ENCODE peak calls at places on chromosomes 11 and 22, in eight cellular contexts. One of them, this sample, is unnamed.

GRCh38 chr11:130827697-130828377 is 88.4 kb downstream of the SNX19 start:
- DNase-seq in posterior vena cava: peak
- DNase-seq in stimulated activated naive CD8-positive, alpha-beta T cell treated with anti-CD3 and anti-CD28 coated beads, Interleukin-15, Interleukin-2, amounts not matched to agents 100 U/mL and 50 U/mL, for 24 hours: peak
- DNase-seq in AG08395: peak
- DNase-seq in HFFc6: peak
- DNase-seq in stimulated activated CD4-positive, alpha-beta T cell treated with anti-CD3 and anti-CD28 coated beads, Interleukin-2, amount 100 ng/mL, for 24 hours: peak
- DNase-seq in T-helper 9 cell: no peak
- DNase-seq in nephron progenitor cell: peak
- DNase-seq in this sample: peak

GRCh38 chr11:4125141-4125540 is 30.5 kb downstream of the RRM1 start:
- DNase-seq in AG08395: no peak
- DNase-seq in T-helper 9 cell: no peak
- DNase-seq in nephron progenitor cell: no peak
- DNase-seq in stimulated activated CD4-positive, alpha-beta T cell treated with anti-CD3 and anti-CD28 coated beads, Interleukin-2, amount 100 ng/mL, for 24 hours: no peak
- DNase-seq in HFFc6: peak
- DNase-seq in posterior vena cava: no peak
- DNase-seq in stimulated activated naive CD8-positive, alpha-beta T cell treated with anti-CD3 and anti-CD28 coated beads, Interleukin-15, Interleukin-2, amounts not matched to agents 100 U/mL and 50 U/mL, for 24 hours: no peak
- DNase-seq in this sample: no peak

GRCh38 chr11:33257897-33258630 is 883 bp downstream of the HIPK3 start:
- DNase-seq in stimulated activated naive CD8-positive, alpha-beta T cell treated with anti-CD3 and anti-CD28 coated beads, Interleukin-15, Interleukin-2, amounts not matched to agents 100 U/mL and 50 U/mL, for 24 hours: peak
- DNase-seq in nephron progenitor cell: peak
- DNase-seq in posterior vena cava: peak
- DNase-seq in AG08395: peak
- DNase-seq in HFFc6: peak
- DNase-seq in T-helper 9 cell: peak
- DNase-seq in stimulated activated CD4-positive, alpha-beta T cell treated with anti-CD3 and anti-CD28 coated beads, Interleukin-2, amount 100 ng/mL, for 24 hours: peak
- DNase-seq in this sample: peak

GRCh38 chr22:46296257-46297150 is at the start of gene GTSE1:
- DNase-seq in nephron progenitor cell: peak
- DNase-seq in HFFc6: peak
- DNase-seq in stimulated activated CD4-positive, alpha-beta T cell treated with anti-CD3 and anti-CD28 coated beads, Interleukin-2, amount 100 ng/mL, for 24 hours: peak
- DNase-seq in T-helper 9 cell: peak
- DNase-seq in stimulated activated naive CD8-positive, alpha-beta T cell treated with anti-CD3 and anti-CD28 coated beads, Interleukin-15, Interleukin-2, amounts not matched to agents 100 U/mL and 50 U/mL, for 24 hours: peak
- DNase-seq in posterior vena cava: peak
- DNase-seq in AG08395: peak
- DNase-seq in this sample: peak

GRCh38 chr11:86062719-86063118 is 6.2 kb downstream of the PICALM start:
- DNase-seq in stimulated activated CD4-positive, alpha-beta T cell treated with anti-CD3 and anti-CD28 coated beads, Interleukin-2, amount 100 ng/mL, for 24 hours: no peak
- DNase-seq in T-helper 9 cell: no peak
- DNase-seq in nephron progenitor cell: no peak
- DNase-seq in posterior vena cava: no peak
- DNase-seq in stimulated activated naive CD8-positive, alpha-beta T cell treated with anti-CD3 and anti-CD28 coated beads, Interleukin-15, Interleukin-2, amounts not matched to agents 100 U/mL and 50 U/mL, for 24 hours: no peak
- DNase-seq in HFFc6: no peak
- DNase-seq in AG08395: no peak
- DNase-seq in this sample: no peak

GRCh38 chr11:61327669-61328071 is 5.2 kb downstream of the DDB1 start:
- DNase-seq in stimulated activated naive CD8-positive, alpha-beta T cell treated with anti-CD3 and anti-CD28 coated beads, Interleukin-15, Interleukin-2, amounts not matched to agents 100 U/mL and 50 U/mL, for 24 hours: no peak
- DNase-seq in T-helper 9 cell: no peak
- DNase-seq in stimulated activated CD4-positive, alpha-beta T cell treated with anti-CD3 and anti-CD28 coated beads, Interleukin-2, amount 100 ng/mL, for 24 hours: no peak
- DNase-seq in nephron progenitor cell: no peak
- DNase-seq in AG08395: no peak
- DNase-seq in posterior vena cava: no peak
- DNase-seq in HFFc6: peak
- DNase-seq in this sample: no peak

GRCh38 chr11:10885703-10886363 is 28.0 kb upstream of the ZBED5 start:
- DNase-seq in stimulated activated CD4-positive, alpha-beta T cell treated with anti-CD3 and anti-CD28 coated beads, Interleukin-2, amount 100 ng/mL, for 24 hours: no peak
- DNase-seq in posterior vena cava: no peak
- DNase-seq in AG08395: peak
- DNase-seq in stimulated activated naive CD8-positive, alpha-beta T cell treated with anti-CD3 and anti-CD28 coated beads, Interleukin-15, Interleukin-2, amounts not matched to agents 100 U/mL and 50 U/mL, for 24 hours: no peak
- DNase-seq in T-helper 9 cell: no peak
- DNase-seq in nephron progenitor cell: no peak
- DNase-seq in HFFc6: no peak
- DNase-seq in this sample: no peak

GRCh38 chr22:36415415-36416168 is 27.8 kb upstream of the MYH9 start:
- DNase-seq in nephron progenitor cell: no peak
- DNase-seq in stimulated activated CD4-positive, alpha-beta T cell treated with anti-CD3 and anti-CD28 coated beads, Interleukin-2, amount 100 ng/mL, for 24 hours: no peak
- DNase-seq in T-helper 9 cell: no peak
- DNase-seq in HFFc6: peak
- DNase-seq in stimulated activated naive CD8-positive, alpha-beta T cell treated with anti-CD3 and anti-CD28 coated beads, Interleukin-15, Interleukin-2, amounts not matched to agents 100 U/mL and 50 U/mL, for 24 hours: no peak
- DNase-seq in posterior vena cava: no peak
- DNase-seq in AG08395: no peak
- DNase-seq in this sample: no peak

GRCh38 chr11:14308114-14308896 is 50.7 kb downstream of the RRAS2 start:
- DNase-seq in HFFc6: peak
- DNase-seq in nephron progenitor cell: no peak
- DNase-seq in AG08395: peak
- DNase-seq in posterior vena cava: no peak
- DNase-seq in stimulated activated naive CD8-positive, alpha-beta T cell treated with anti-CD3 and anti-CD28 coated beads, Interleukin-15, Interleukin-2, amounts not matched to agents 100 U/mL and 50 U/mL, for 24 hours: no peak
- DNase-seq in T-helper 9 cell: no peak
- DNase-seq in stimulated activated CD4-positive, alpha-beta T cell treated with anti-CD3 and anti-CD28 coated beads, Interleukin-2, amount 100 ng/mL, for 24 hours: no peak
- DNase-seq in this sample: no peak

GRCh38 chr11:43868852-43869567 is 11.6 kb upstream of the ALKBH3 start:
- DNase-seq in nephron progenitor cell: no peak
- DNase-seq in T-helper 9 cell: no peak
- DNase-seq in stimulated activated CD4-positive, alpha-beta T cell treated with anti-CD3 and anti-CD28 coated beads, Interleukin-2, amount 100 ng/mL, for 24 hours: peak
- DNase-seq in HFFc6: peak
- DNase-seq in stimulated activated naive CD8-positive, alpha-beta T cell treated with anti-CD3 and anti-CD28 coated beads, Interleukin-15, Interleukin-2, amounts not matched to agents 100 U/mL and 50 U/mL, for 24 hours: peak
- DNase-seq in AG08395: peak
- DNase-seq in posterior vena cava: no peak
- DNase-seq in this sample: no peak

GRCh38 chr11:1820463-1821325 is 14.1 kb upstream of the SYT8 start:
- DNase-seq in T-helper 9 cell: no peak
- DNase-seq in posterior vena cava: peak
- DNase-seq in AG08395: peak
- DNase-seq in nephron progenitor cell: no peak
- DNase-seq in stimulated activated naive CD8-positive, alpha-beta T cell treated with anti-CD3 and anti-CD28 coated beads, Interleukin-15, Interleukin-2, amounts not matched to agents 100 U/mL and 50 U/mL, for 24 hours: no peak
- DNase-seq in HFFc6: peak
- DNase-seq in stimulated activated CD4-positive, alpha-beta T cell treated with anti-CD3 and anti-CD28 coated beads, Interleukin-2, amount 100 ng/mL, for 24 hours: no peak
- DNase-seq in this sample: no peak

GRCh38 chr11:78380615-78381029 is 37.0 kb downstream of the GAB2 start:
- DNase-seq in AG08395: peak
- DNase-seq in HFFc6: peak
- DNase-seq in stimulated activated CD4-positive, alpha-beta T cell treated with anti-CD3 and anti-CD28 coated beads, Interleukin-2, amount 100 ng/mL, for 24 hours: no peak
- DNase-seq in T-helper 9 cell: no peak
- DNase-seq in posterior vena cava: no peak
- DNase-seq in stimulated activated naive CD8-positive, alpha-beta T cell treated with anti-CD3 and anti-CD28 coated beads, Interleukin-15, Interleukin-2, amounts not matched to agents 100 U/mL and 50 U/mL, for 24 hours: no peak
- DNase-seq in nephron progenitor cell: no peak
- DNase-seq in this sample: no peak

GRCh38 chr11:64803163-64803845 is at the start of gene MAP4K2:
- DNase-seq in stimulated activated naive CD8-positive, alpha-beta T cell treated with anti-CD3 and anti-CD28 coated beads, Interleukin-15, Interleukin-2, amounts not matched to agents 100 U/mL and 50 U/mL, for 24 hours: peak
- DNase-seq in AG08395: peak
- DNase-seq in nephron progenitor cell: peak
- DNase-seq in posterior vena cava: peak
- DNase-seq in stimulated activated CD4-positive, alpha-beta T cell treated with anti-CD3 and anti-CD28 coated beads, Interleukin-2, amount 100 ng/mL, for 24 hours: peak
- DNase-seq in HFFc6: peak
- DNase-seq in T-helper 9 cell: peak
- DNase-seq in this sample: peak

GRCh38 chr22:29071261-29072045 is 1.4 kb upstream of the KREMEN1 start:
- DNase-seq in posterior vena cava: no peak
- DNase-seq in AG08395: no peak
- DNase-seq in HFFc6: no peak
- DNase-seq in nephron progenitor cell: peak
- DNase-seq in stimulated activated CD4-positive, alpha-beta T cell treated with anti-CD3 and anti-CD28 coated beads, Interleukin-2, amount 100 ng/mL, for 24 hours: peak
- DNase-seq in T-helper 9 cell: no peak
- DNase-seq in stimulated activated naive CD8-positive, alpha-beta T cell treated with anti-CD3 and anti-CD28 coated beads, Interleukin-15, Interleukin-2, amounts not matched to agents 100 U/mL and 50 U/mL, for 24 hours: peak
- DNase-seq in this sample: peak

GRCh38 chr11:8671242-8671641 is 11.2 kb downstream of the TRIM66 start:
- DNase-seq in nephron progenitor cell: peak
- DNase-seq in stimulated activated naive CD8-positive, alpha-beta T cell treated with anti-CD3 and anti-CD28 coated beads, Interleukin-15, Interleukin-2, amounts not matched to agents 100 U/mL and 50 U/mL, for 24 hours: no peak
- DNase-seq in posterior vena cava: no peak
- DNase-seq in AG08395: peak
- DNase-seq in HFFc6: peak
- DNase-seq in T-helper 9 cell: no peak
- DNase-seq in stimulated activated CD4-positive, alpha-beta T cell treated with anti-CD3 and anti-CD28 coated beads, Interleukin-2, amount 100 ng/mL, for 24 hours: no peak
- DNase-seq in this sample: no peak

GRCh38 chr11:12502041-12502440 is 124.7 kb downstream of the PARVA start:
- DNase-seq in stimulated activated CD4-positive, alpha-beta T cell treated with anti-CD3 and anti-CD28 coated beads, Interleukin-2, amount 100 ng/mL, for 24 hours: no peak
- DNase-seq in HFFc6: peak
- DNase-seq in AG08395: peak
- DNase-seq in stimulated activated naive CD8-positive, alpha-beta T cell treated with anti-CD3 and anti-CD28 coated beads, Interleukin-15, Interleukin-2, amounts not matched to agents 100 U/mL and 50 U/mL, for 24 hours: no peak
- DNase-seq in nephron progenitor cell: no peak
- DNase-seq in posterior vena cava: no peak
- DNase-seq in T-helper 9 cell: no peak
- DNase-seq in this sample: no peak

GRCh38 chr11:2898366-2899079 is 12.9 kb upstream of the CDKN1C start:
- DNase-seq in nephron progenitor cell: no peak
- DNase-seq in posterior vena cava: peak
- DNase-seq in T-helper 9 cell: peak
- DNase-seq in AG08395: peak
- DNase-seq in HFFc6: peak
- DNase-seq in stimulated activated naive CD8-positive, alpha-beta T cell treated with anti-CD3 and anti-CD28 coated beads, Interleukin-15, Interleukin-2, amounts not matched to agents 100 U/mL and 50 U/mL, for 24 hours: peak
- DNase-seq in stimulated activated CD4-positive, alpha-beta T cell treated with anti-CD3 and anti-CD28 coated beads, Interleukin-2, amount 100 ng/mL, for 24 hours: peak
- DNase-seq in this sample: peak

GRCh38 chr11:93329936-93330445 is 551 bp upstream of the DEUP1 start:
- DNase-seq in posterior vena cava: no peak
- DNase-seq in nephron progenitor cell: peak
- DNase-seq in stimulated activated CD4-positive, alpha-beta T cell treated with anti-CD3 and anti-CD28 coated beads, Interleukin-2, amount 100 ng/mL, for 24 hours: peak
- DNase-seq in stimulated activated naive CD8-positive, alpha-beta T cell treated with anti-CD3 and anti-CD28 coated beads, Interleukin-15, Interleukin-2, amounts not matched to agents 100 U/mL and 50 U/mL, for 24 hours: no peak
- DNase-seq in AG08395: no peak
- DNase-seq in T-helper 9 cell: no peak
- DNase-seq in HFFc6: no peak
- DNase-seq in this sample: no peak

GRCh38 chr11:117809236-117810055 is 12.4 kb upstream of the DSCAML1 start:
- DNase-seq in posterior vena cava: peak
- DNase-seq in stimulated activated CD4-positive, alpha-beta T cell treated with anti-CD3 and anti-CD28 coated beads, Interleukin-2, amount 100 ng/mL, for 24 hours: peak
- DNase-seq in stimulated activated naive CD8-positive, alpha-beta T cell treated with anti-CD3 and anti-CD28 coated beads, Interleukin-15, Interleukin-2, amounts not matched to agents 100 U/mL and 50 U/mL, for 24 hours: peak
- DNase-seq in HFFc6: peak
- DNase-seq in AG08395: peak
- DNase-seq in T-helper 9 cell: no peak
- DNase-seq in nephron progenitor cell: peak
- DNase-seq in this sample: peak

GRCh38 chr22:50527921-50528681 is 1.7 kb downstream of the TYMP start:
- DNase-seq in AG08395: no peak
- DNase-seq in stimulated activated CD4-positive, alpha-beta T cell treated with anti-CD3 and anti-CD28 coated beads, Interleukin-2, amount 100 ng/mL, for 24 hours: no peak
- DNase-seq in HFFc6: no peak
- DNase-seq in T-helper 9 cell: no peak
- DNase-seq in nephron progenitor cell: no peak
- DNase-seq in stimulated activated naive CD8-positive, alpha-beta T cell treated with anti-CD3 and anti-CD28 coated beads, Interleukin-15, Interleukin-2, amounts not matched to agents 100 U/mL and 50 U/mL, for 24 hours: no peak
- DNase-seq in posterior vena cava: no peak
- DNase-seq in this sample: no peak

GRCh38 chr11:119282495-119282894 is 34.4 kb downstream of the MCAM start:
- DNase-seq in stimulated activated naive CD8-positive, alpha-beta T cell treated with anti-CD3 and anti-CD28 coated beads, Interleukin-15, Interleukin-2, amounts not matched to agents 100 U/mL and 50 U/mL, for 24 hours: no peak
- DNase-seq in nephron progenitor cell: no peak
- DNase-seq in posterior vena cava: no peak
- DNase-seq in T-helper 9 cell: no peak
- DNase-seq in AG08395: no peak
- DNase-seq in HFFc6: no peak
- DNase-seq in stimulated activated CD4-positive, alpha-beta T cell treated with anti-CD3 and anti-CD28 coated beads, Interleukin-2, amount 100 ng/mL, for 24 hours: no peak
- DNase-seq in this sample: no peak

GRCh38 chr11:7904910-7905309 is 26.2 kb downstream of the OR10A6 start:
- DNase-seq in posterior vena cava: no peak
- DNase-seq in nephron progenitor cell: no peak
- DNase-seq in T-helper 9 cell: no peak
- DNase-seq in stimulated activated naive CD8-positive, alpha-beta T cell treated with anti-CD3 and anti-CD28 coated beads, Interleukin-15, Interleukin-2, amounts not matched to agents 100 U/mL and 50 U/mL, for 24 hours: no peak
- DNase-seq in AG08395: peak
- DNase-seq in HFFc6: peak
- DNase-seq in stimulated activated CD4-positive, alpha-beta T cell treated with anti-CD3 and anti-CD28 coated beads, Interleukin-2, amount 100 ng/mL, for 24 hours: no peak
- DNase-seq in this sample: no peak

GRCh38 chr11:61411589-61411988 is 18.2 kb downstream of the CPSF7 start:
- DNase-seq in stimulated activated naive CD8-positive, alpha-beta T cell treated with anti-CD3 and anti-CD28 coated beads, Interleukin-15, Interleukin-2, amounts not matched to agents 100 U/mL and 50 U/mL, for 24 hours: no peak
- DNase-seq in T-helper 9 cell: no peak
- DNase-seq in nephron progenitor cell: no peak
- DNase-seq in posterior vena cava: no peak
- DNase-seq in AG08395: no peak
- DNase-seq in HFFc6: no peak
- DNase-seq in stimulated activated CD4-positive, alpha-beta T cell treated with anti-CD3 and anti-CD28 coated beads, Interleukin-2, amount 100 ng/mL, for 24 hours: no peak
- DNase-seq in this sample: no peak

GRCh38 chr11:132648841-132649240 is 883.5 kb downstream of the OPCML start:
- DNase-seq in nephron progenitor cell: no peak
- DNase-seq in posterior vena cava: no peak
- DNase-seq in AG08395: no peak
- DNase-seq in stimulated activated naive CD8-positive, alpha-beta T cell treated with anti-CD3 and anti-CD28 coated beads, Interleukin-15, Interleukin-2, amounts not matched to agents 100 U/mL and 50 U/mL, for 24 hours: no peak
- DNase-seq in HFFc6: peak
- DNase-seq in stimulated activated CD4-positive, alpha-beta T cell treated with anti-CD3 and anti-CD28 coated beads, Interleukin-2, amount 100 ng/mL, for 24 hours: no peak
- DNase-seq in T-helper 9 cell: no peak
- DNase-seq in this sample: no peak

GRCh38 chr11:6319879-6320410 is 356 bp downstream of the CAVIN3 start:
- DNase-seq in stimulated activated naive CD8-positive, alpha-beta T cell treated with anti-CD3 and anti-CD28 coated beads, Interleukin-15, Interleukin-2, amounts not matched to agents 100 U/mL and 50 U/mL, for 24 hours: peak
- DNase-seq in stimulated activated CD4-positive, alpha-beta T cell treated with anti-CD3 and anti-CD28 coated beads, Interleukin-2, amount 100 ng/mL, for 24 hours: peak
- DNase-seq in posterior vena cava: peak
- DNase-seq in nephron progenitor cell: peak
- DNase-seq in T-helper 9 cell: no peak
- DNase-seq in HFFc6: peak
- DNase-seq in AG08395: peak
- DNase-seq in this sample: peak

GRCh38 chr22:35154937-35155387 is 89.0 kb downstream of the ISX start:
- DNase-seq in stimulated activated CD4-positive, alpha-beta T cell treated with anti-CD3 and anti-CD28 coated beads, Interleukin-2, amount 100 ng/mL, for 24 hours: peak
- DNase-seq in nephron progenitor cell: peak
- DNase-seq in posterior vena cava: peak
- DNase-seq in HFFc6: peak
- DNase-seq in AG08395: peak
- DNase-seq in T-helper 9 cell: no peak
- DNase-seq in stimulated activated naive CD8-positive, alpha-beta T cell treated with anti-CD3 and anti-CD28 coated beads, Interleukin-15, Interleukin-2, amounts not matched to agents 100 U/mL and 50 U/mL, for 24 hours: peak
- DNase-seq in this sample: peak

GRCh38 chr11:87926250-87926970 is 248.8 kb downstream of the RAB38 start:
- DNase-seq in nephron progenitor cell: no peak
- DNase-seq in HFFc6: peak
- DNase-seq in posterior vena cava: no peak
- DNase-seq in stimulated activated CD4-positive, alpha-beta T cell treated with anti-CD3 and anti-CD28 coated beads, Interleukin-2, amount 100 ng/mL, for 24 hours: no peak
- DNase-seq in AG08395: peak
- DNase-seq in stimulated activated naive CD8-positive, alpha-beta T cell treated with anti-CD3 and anti-CD28 coated beads, Interleukin-15, Interleukin-2, amounts not matched to agents 100 U/mL and 50 U/mL, for 24 hours: no peak
- DNase-seq in T-helper 9 cell: no peak
- DNase-seq in this sample: no peak

GRCh38 chr22:44180706-44181032 is at the start of gene PARVG:
- DNase-seq in posterior vena cava: no peak
- DNase-seq in stimulated activated naive CD8-positive, alpha-beta T cell treated with anti-CD3 and anti-CD28 coated beads, Interleukin-15, Interleukin-2, amounts not matched to agents 100 U/mL and 50 U/mL, for 24 hours: peak
- DNase-seq in nephron progenitor cell: no peak
- DNase-seq in stimulated activated CD4-positive, alpha-beta T cell treated with anti-CD3 and anti-CD28 coated beads, Interleukin-2, amount 100 ng/mL, for 24 hours: no peak
- DNase-seq in AG08395: no peak
- DNase-seq in HFFc6: no peak
- DNase-seq in T-helper 9 cell: peak
- DNase-seq in this sample: peak

GRCh38 chr22:39351689-39352214 is 2.0 kb downstream of the SYNGR1 start:
- DNase-seq in nephron progenitor cell: peak
- DNase-seq in posterior vena cava: no peak
- DNase-seq in T-helper 9 cell: no peak
- DNase-seq in stimulated activated CD4-positive, alpha-beta T cell treated with anti-CD3 and anti-CD28 coated beads, Interleukin-2, amount 100 ng/mL, for 24 hours: no peak
- DNase-seq in AG08395: no peak
- DNase-seq in stimulated activated naive CD8-positive, alpha-beta T cell treated with anti-CD3 and anti-CD28 coated beads, Interleukin-15, Interleukin-2, amounts not matched to agents 100 U/mL and 50 U/mL, for 24 hours: peak
- DNase-seq in HFFc6: peak
- DNase-seq in this sample: peak